ENCODE peak calls at places on chromosome 7, in four cellular contexts. S is iris pigment epithelial cell, E is NCI-H510A treated with DMSO at 0.1 percent for 48 hours, L is GM23338. V is an unnamed sample.

GRCh38 chr7:12094365-12094921 is 116.7 kb upstream of the TMEM106B start:
- DNase-seq in S (no peak), E (no peak), L (peak), V (no peak)

GRCh38 chr7:46215987-46216567 is 295.0 kb upstream of the IGFBP3 start:
- DNase-seq in S (no peak), E (no peak), L (peak), V (no peak)

GRCh38 chr7:108430664-108431063 is 25.6 kb downstream of the NRCAM start:
- DNase-seq in S (no peak), E (no peak), L (no peak), V (no peak)

GRCh38 chr7:2864999-2865670 is 21.0 kb upstream of the GNA12 start:
- DNase-seq in S (peak), E (peak), L (peak), V (peak)

GRCh38 chr7:41085244-41085643 is 617.6 kb downstream of the INHBA start:
- DNase-seq in S (peak), E (no peak), L (no peak), V (no peak)

GRCh38 chr7:155380221-155380861 is 77.6 kb upstream of the EN2 start:
- DNase-seq in S (peak), E (peak), L (peak), V (peak)

GRCh38 chr7:158050441-158051371 is 536.9 kb downstream of the PTPRN2 start:
- DNase-seq in S (no peak), E (no peak), L (no peak), V (no peak)

GRCh38 chr7:35802102-35802466 is 1.2 kb downstream of the SEPTIN7 start:
- DNase-seq in S (no peak), E (no peak), L (no peak), V (no peak)

GRCh38 chr7:91249506-91250233 is 14.6 kb upstream of the FZD1 start:
- DNase-seq in S (peak), E (no peak), L (no peak), V (no peak)

GRCh38 chr7:4707134-4707651 is 25.1 kb downstream of the FOXK1 start:
- DNase-seq in S (no peak), E (no peak), L (peak), V (no peak)

GRCh38 chr7:76347710-76348109 is 11.1 kb downstream of the YWHAG start:
- DNase-seq in S (no peak), E (no peak), L (no peak), V (no peak)

GRCh38 chr7:34069676-34070075 is 164.3 kb downstream of the BMPER start:
- DNase-seq in S (peak), E (no peak), L (no peak), V (no peak)

GRCh38 chr7:130901209-130901783 is 167.3 kb upstream of the KLF14 start:
- DNase-seq in S (peak), E (peak), L (no peak), V (no peak)

GRCh38 chr7:150668472-150668911 is 17.0 kb upstream of the GIMAP2 start:
- DNase-seq in S (no peak), E (no peak), L (no peak), V (no peak)

GRCh38 chr7:155452505-155453295 is 5.2 kb upstream of the EN2 start:
- DNase-seq in S (no peak), E (no peak), L (no peak), V (no peak)

GRCh38 chr7:12715372-12716133 is 28.1 kb downstream of the ARL4A start:
- DNase-seq in S (peak), E (peak), L (peak), V (no peak)

GRCh38 chr7:33351709-33352108 is 222.3 kb downstream of the BBS9 start:
- DNase-seq in S (no peak), E (no peak), L (peak), V (no peak)

GRCh38 chr7:46444266-46444665 is 523.2 kb upstream of the IGFBP3 start:
- DNase-seq in S (no peak), E (no peak), L (no peak), V (no peak)

GRCh38 chr7:75596727-75597614 is 104.9 kb downstream of the SPDYE5 start:
- DNase-seq in S (peak), E (no peak), L (no peak), V (no peak)

GRCh38 chr7:23098029-23098428 is 7.6 kb upstream of the KLHL7 start:
- DNase-seq in S (no peak), E (no peak), L (no peak), V (no peak)

GRCh38 chr7:888081-889024 is 12.0 kb downstream of the GET4 start:
- DNase-seq in S (no peak), E (no peak), L (no peak), V (no peak)

GRCh38 chr7:93836111-93836510 is 54.4 kb downstream of the TFPI2 start:
- DNase-seq in S (no peak), E (no peak), L (peak), V (no peak)

GRCh38 chr7:134031835-134032617 is 95.1 kb upstream of the LRGUK start:
- DNase-seq in S (peak), E (no peak), L (no peak), V (no peak)

GRCh38 chr7:156629873-156630272 is 10.7 kb upstream of the RNF32 start:
- DNase-seq in S (no peak), E (no peak), L (no peak), V (no peak)

GRCh38 chr7:41162612-41163011 is 540.3 kb downstream of the INHBA start:
- DNase-seq in S (peak), E (no peak), L (no peak), V (no peak)

GRCh38 chr7:140989068-140989467 is 25.7 kb downstream of the MRPS33 start:
- DNase-seq in S (no peak), E (no peak), L (no peak), V (no peak)

GRCh38 chr7:129053938-129054437 is 923 bp downstream of the TNPO3 start:
- DNase-seq in S (peak), E (no peak), L (no peak), V (no peak)

GRCh38 chr7:114444196-114444595 is 29.6 kb downstream of the FOXP2 start:
- DNase-seq in S (no peak), E (no peak), L (no peak), V (no peak)

GRCh38 chr7:15764010-15764409 is 77.5 kb upstream of the MEOX2 start:
- DNase-seq in S (no peak), E (no peak), L (no peak), V (no peak)

GRCh38 chr7:414681-415560 is 104.7 kb downstream of the PDGFA start:
- DNase-seq in S (no peak), E (no peak), L (no peak), V (no peak)

GRCh38 chr7:1512781-1513656 is 8.8 kb upstream of the INTS1 start:
- DNase-seq in S (no peak), E (no peak), L (no peak), V (peak)